ENCODE peak calls at places on chromosomes 4 and X, in seven cellular contexts. B is GM20000, F is C1 segment of cervical spinal cord, I is fibroblast of mammary gland, M is kidney glomerular epithelial cell, V is HL-60, R is T-helper 9 cell. K is an unnamed sample.

GRCh38 chr4:1569461-1570151 is 114.5 kb downstream of the FAM53A start:
- DNase-seq in B (no peak), R (no peak), I (no peak), M (no peak), F (no peak), V (no peak), K (no peak)

GRCh38 chrX:134975516-134975915 is 15.3 kb upstream of the SMIM10 start:
- DNase-seq in R (no peak), V (no peak), F (no peak), M (no peak), I (no peak), B (no peak), K (no peak)

GRCh38 chrX:63746278-63746677 is 38.7 kb downstream of the ARHGEF9 start:
- DNase-seq in F (no peak), I (no peak), R (no peak), M (no peak), V (no peak), B (peak), K (no peak)

GRCh38 chr4:36399762-36400353 is 118.4 kb downstream of the DTHD1 start:
- DNase-seq in I (peak), V (peak), B (peak), F (no peak), M (peak), R (peak), K (peak)

GRCh38 chr4:10175626-10176025 is 59.0 kb upstream of the WDR1 start:
- DNase-seq in M (no peak), B (no peak), I (no peak), R (no peak), F (no peak), V (no peak), K (no peak)

GRCh38 chrX:153646620-153647373 is at the start of gene DUSP9:
- DNase-seq in F (no peak), M (no peak), B (peak), R (no peak), I (peak), V (no peak), K (peak)

GRCh38 chrX:130125090-130125489 is 14.8 kb upstream of the ELF4 start:
- DNase-seq in I (peak), R (no peak), B (no peak), V (no peak), F (no peak), M (no peak), K (no peak)

GRCh38 chrX:151999813-152000212 is 25.3 kb upstream of the GABRE start:
- DNase-seq in M (no peak), I (no peak), V (no peak), F (no peak), R (no peak), B (no peak), K (no peak)

GRCh38 chr4:173413043-173413442 is 14.1 kb upstream of the SCRG1 start:
- DNase-seq in F (no peak), R (no peak), B (no peak), M (no peak), V (peak), I (peak), K (no peak)

GRCh38 chrX:109774706-109775105 is 41.6 kb upstream of the ACSL4 start:
- DNase-seq in M (peak), R (no peak), V (no peak), B (peak), F (no peak), I (peak), K (no peak)

GRCh38 chr4:108982359-108982758 is 219.5 kb upstream of the ETNPPL start:
- DNase-seq in I (no peak), B (no peak), R (no peak), F (no peak), M (no peak), V (no peak), K (no peak)

GRCh38 chr4:61572160-61572559 is 372.0 kb downstream of the ADGRL3 start:
- DNase-seq in F (no peak), B (no peak), V (peak), M (peak), I (peak), R (no peak), K (no peak)

GRCh38 chrX:97109730-97110129 is 226.0 kb downstream of the RPA4 start:
- DNase-seq in M (no peak), V (no peak), R (no peak), F (no peak), I (no peak), B (no peak), K (no peak)

GRCh38 chrX:117138070-117138469 is 675.3 kb upstream of the CT83 start:
- DNase-seq in V (no peak), I (no peak), F (no peak), M (no peak), B (no peak), R (no peak), K (no peak)

GRCh38 chr4:126715067-126715466 is 917.7 kb upstream of the INTU start:
- DNase-seq in V (no peak), M (no peak), F (no peak), I (no peak), R (no peak), B (no peak), K (no peak)

GRCh38 chrX:15301924-15302323 is 13.5 kb downstream of the ASB11 start:
- DNase-seq in R (no peak), F (no peak), V (peak), B (no peak), M (no peak), I (peak), K (peak)

GRCh38 chrX:20514358-20514757 is 247.6 kb upstream of the RPS6KA3 start:
- DNase-seq in B (no peak), F (no peak), I (peak), M (peak), V (no peak), R (no peak), K (peak)

GRCh38 chr4:17358236-17358635 is 153.7 kb downstream of the QDPR start:
- DNase-seq in F (no peak), B (no peak), V (no peak), M (no peak), I (no peak), R (no peak), K (no peak)

GRCh38 chr4:98358630-98359248 is 97.6 kb downstream of the RAP1GDS1 start:
- DNase-seq in I (no peak), V (no peak), B (no peak), F (no peak), M (no peak), R (no peak), K (no peak)

GRCh38 chr4:7693711-7694110 is 245.9 kb downstream of the AFAP1 start:
- DNase-seq in R (no peak), F (no peak), M (no peak), V (no peak), I (no peak), B (no peak), K (no peak)

GRCh38 chrX:103586314-103586646 is 965 bp downstream of the TCEAL4 start:
- DNase-seq in B (no peak), F (no peak), R (no peak), M (no peak), V (no peak), I (no peak), K (no peak)

GRCh38 chr4:13539721-13540445 is 4.4 kb downstream of the NKX3-2 start:
- DNase-seq in M (no peak), V (no peak), I (no peak), R (no peak), F (no peak), B (peak), K (no peak)

GRCh38 chrX:72568406-72569092 is 4.1 kb downstream of the HDAC8 start:
- DNase-seq in R (no peak), I (peak), M (no peak), B (no peak), F (no peak), V (no peak), K (no peak)

GRCh38 chr4:16875487-16875886 is 23.0 kb downstream of the LDB2 start:
- DNase-seq in V (no peak), F (no peak), B (no peak), R (no peak), I (peak), M (no peak), K (no peak)

GRCh38 chr4:183989471-183989870 is 84.4 kb downstream of the STOX2 start:
- DNase-seq in V (peak), I (peak), F (no peak), M (no peak), B (no peak), R (no peak), K (no peak)

GRCh38 chrX:2548731-2549423 is 48.1 kb upstream of the DHRSX start:
- DNase-seq in M (no peak), B (no peak), I (no peak), F (no peak), R (no peak), V (no peak), K (no peak)

GRCh38 chr4:37480509-37480908 is 205.7 kb downstream of the RELL1 start:
- DNase-seq in I (no peak), M (no peak), V (no peak), F (no peak), B (no peak), R (no peak), K (no peak)

GRCh38 chrX:54808109-54808604 is 612 bp downstream of the MAGED2 start:
- DNase-seq in V (no peak), I (peak), F (peak), M (peak), R (peak), B (peak), K (peak)

GRCh38 chr4:16659120-16659519 is 239.3 kb downstream of the LDB2 start:
- DNase-seq in I (peak), M (peak), R (no peak), V (no peak), F (no peak), B (no peak), K (no peak)

GRCh38 chr4:186932196-186932595 is 208.5 kb upstream of the FAT1 start:
- DNase-seq in M (no peak), R (no peak), B (no peak), V (no peak), F (no peak), I (peak), K (no peak)

GRCh38 chrX:41313419-41313818 is 20.5 kb upstream of the DDX3X start:
- DNase-seq in B (no peak), F (no peak), I (peak), R (no peak), V (no peak), M (peak), K (no peak)

GRCh38 chr4:4675636-4676035 is 133.8 kb upstream of the STX18 start:
- DNase-seq in F (no peak), I (no peak), B (no peak), V (no peak), M (no peak), R (no peak), K (no peak)

GRCh38 chr4:102687373-102687981 is 73.3 kb downstream of the MANBA start:
- DNase-seq in F (no peak), R (no peak), M (peak), I (peak), V (no peak), B (peak), K (peak)

GRCh38 chrX:4182010-4182806 is 468.8 kb upstream of the PRKX start:
- DNase-seq in F (no peak), M (no peak), B (no peak), I (no peak), R (no peak), V (no peak), K (peak)

GRCh38 chrX:1150569-1151347 is 61.7 kb downstream of the CRLF2 start:
- DNase-seq in R (no peak), M (no peak), I (no peak), V (no peak), B (no peak), F (no peak), K (no peak)

GRCh38 chrX:150052226-150052625 is 113.9 kb upstream of the EOLA2 start:
- DNase-seq in B (no peak), F (no peak), R (no peak), M (no peak), V (no peak), I (no peak), K (no peak)

GRCh38 chrX:68416592-68416991 is 16.7 kb downstream of the OPHN1 start:
- DNase-seq in R (no peak), F (no peak), V (no peak), B (no peak), I (peak), M (no peak), K (peak)

GRCh38 chr4:170827562-170828260 is 738.0 kb upstream of the AADAT start:
- DNase-seq in V (no peak), I (peak), M (no peak), B (no peak), R (no peak), F (no peak), K (no peak)

GRCh38 chr4:109826719-109827118 is 1.1 kb upstream of the RRH start:
- DNase-seq in V (no peak), R (no peak), F (no peak), M (peak), B (peak), I (peak), K (no peak)

K was measured in Calu3.